ENCODE peak calls at places on chromosomes 1 and 21, in six cellular contexts. P is WTC11, S is left ventricle myocardium inferior, Y is Panc1, R is omental fat pad, D is GM12864. X is an unnamed sample.

GRCh38 chr1:29670752-29671151 is 434.4 kb downstream of the PTPRU start:
- DNase-seq in P (no peak), S (no peak), Y (no peak), R (no peak), D (no peak), X (no peak)

GRCh38 chr1:42937141-42937696 is 21.4 kb downstream of the SLC2A1 start:
- DNase-seq in P (no peak), S (no peak), Y (no peak), R (no peak), D (no peak), X (no peak)

GRCh38 chr1:211939876-211940468 is 95.4 kb downstream of the INTS7 start:
- DNase-seq in P (no peak), S (no peak), Y (no peak), R (no peak), D (peak; percentile 94), X (no peak)

GRCh38 chr1:59730759-59731478 is 83.8 kb upstream of the HOOK1 start:
- DNase-seq in P (no peak), S (peak; percentile 63), Y (peak; percentile 80), R (peak; percentile 62), D (no peak), X (peak; percentile 70)

GRCh38 chr21:32861871-32862270 is 90.3 kb upstream of the PAXBP1 start:
- DNase-seq in P (no peak), S (no peak), Y (no peak), R (no peak), D (no peak), X (peak; percentile 39)

GRCh38 chr1:96370752-96371151 is 350.8 kb upstream of the PTBP2 start:
- DNase-seq in P (no peak), S (no peak), Y (no peak), R (no peak), D (no peak), X (peak; percentile 68)

GRCh38 chr1:75492011-75492410 is 118.9 kb downstream of the SLC44A5 start:
- DNase-seq in P (no peak), S (no peak), Y (no peak), R (no peak), D (no peak), X (no peak)

GRCh38 chr1:240242601-240243144 is 151.0 kb downstream of the FMN2 start:
- DNase-seq in P (no peak), S (no peak), Y (no peak), R (no peak), D (no peak), X (peak; percentile 55)

GRCh38 chr1:117127840-117128239 is 6.3 kb upstream of the TRIM45 start:
- DNase-seq in P (no peak), S (no peak), Y (no peak), R (no peak), D (no peak), X (no peak)

GRCh38 chr1:232667094-232667780 is 37.3 kb upstream of the SIPA1L2 start:
- DNase-seq in P (no peak), S (no peak), Y (no peak), R (no peak), D (no peak), X (no peak)

GRCh38 chr1:168054117-168054516 is 82.6 kb downstream of the GPR161 start:
- DNase-seq in P (no peak), S (no peak), Y (no peak), R (no peak), D (no peak), X (no peak)

GRCh38 chr1:165828103-165828558 is 717 bp downstream of the UCK2 start:
- DNase-seq in P (peak; percentile 40), S (peak; percentile 22), Y (no peak), R (no peak), D (no peak), X (no peak)

GRCh38 chr1:236524892-236525179 is 1.1 kb downstream of the LGALS8 start:
- DNase-seq in P (no peak), S (no peak), Y (no peak), R (no peak), D (no peak), X (no peak)

GRCh38 chr1:95041491-95042165 is 31.1 kb downstream of the ALG14 start:
- DNase-seq in P (no peak), S (peak; percentile 17), Y (peak; percentile 32), R (no peak), D (no peak), X (peak; percentile 66)
- TF ChIP-seq CTCF in P (no peak), S (peak; percentile 92), Y (peak; percentile 70), R (peak; percentile 27), D (peak; percentile 46), X (peak; percentile 79)

GRCh38 chr1:154325583-154326545 is 539 bp downstream of the ATP8B2 start:
- DNase-seq in P (peak; percentile 77), S (peak; percentile 63), Y (no peak), R (peak; percentile 51), D (no peak), X (peak; percentile 77)
- TF ChIP-seq CTCF in P (peak; percentile 26), S (peak; percentile 65), Y (peak; percentile 79), R (no peak), D (peak; percentile 40), X (peak; percentile 78)

GRCh38 chr1:15884477-15884876 is 37.0 kb downstream of the SPEN start:
- DNase-seq in P (no peak), S (no peak), Y (no peak), R (no peak), D (no peak), X (no peak)

GRCh38 chr1:15883326-15883725 is 35.8 kb downstream of the SPEN start:
- DNase-seq in P (no peak), S (no peak), Y (no peak), R (no peak), D (no peak), X (no peak)

GRCh38 chr1:15885701-15886612 is 38.5 kb downstream of the SPEN start:
- DNase-seq in P (peak; percentile 95), S (peak; percentile 98), Y (peak; percentile 55), R (peak; percentile 92), D (no peak), X (peak; percentile 83)

GRCh38 chr1:15885269-15885668 is 37.8 kb downstream of the SPEN start:
- DNase-seq in P (no peak), S (no peak), Y (no peak), R (no peak), D (no peak), X (no peak)

DNA sequence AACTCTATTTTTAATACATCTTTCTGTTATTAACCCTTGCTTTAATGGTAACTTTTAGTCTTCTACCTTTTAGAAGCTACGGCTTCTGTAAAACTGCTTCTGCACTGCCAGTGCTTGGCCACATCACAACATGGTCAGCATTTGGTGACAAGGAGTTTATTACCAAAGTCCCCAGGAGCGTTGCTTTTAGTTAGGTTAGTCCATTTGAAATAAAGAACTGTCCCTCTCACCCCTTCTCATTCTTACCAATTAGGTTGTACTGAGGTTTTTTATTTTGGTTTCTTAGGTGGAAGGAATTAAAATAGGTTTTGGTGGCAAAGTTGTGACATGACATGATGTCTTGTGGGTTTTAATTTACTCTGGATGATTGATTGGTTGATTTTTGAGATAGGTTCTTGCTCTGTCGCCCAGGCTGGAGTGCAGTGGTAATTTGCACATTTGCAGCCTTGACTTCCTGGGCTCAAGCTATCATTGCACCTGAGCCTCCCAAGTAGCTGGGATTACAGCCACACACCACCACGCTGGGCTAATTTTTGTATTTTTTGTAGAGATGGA is 39.2 kb downstream of the SPEN start:
- DNase-seq in P (no peak), S (no peak), Y (no peak), R (no peak), D (no peak), X (no peak)
- TF ChIP-seq CTCF in P (no peak), S (no peak), Y (no peak), R (no peak), D (no peak), X (no peak)

GRCh38 chr1:66331641-66332523 is 202.1 kb upstream of the SGIP1 start:
- DNase-seq in P (peak; percentile 58), S (peak; percentile 70), Y (no peak), R (no peak), D (no peak), X (peak; percentile 67)
- TF ChIP-seq CTCF in P (no peak), S (peak; percentile 51), Y (no peak), R (no peak), D (peak; percentile 25), X (peak; percentile 21)

DNA sequence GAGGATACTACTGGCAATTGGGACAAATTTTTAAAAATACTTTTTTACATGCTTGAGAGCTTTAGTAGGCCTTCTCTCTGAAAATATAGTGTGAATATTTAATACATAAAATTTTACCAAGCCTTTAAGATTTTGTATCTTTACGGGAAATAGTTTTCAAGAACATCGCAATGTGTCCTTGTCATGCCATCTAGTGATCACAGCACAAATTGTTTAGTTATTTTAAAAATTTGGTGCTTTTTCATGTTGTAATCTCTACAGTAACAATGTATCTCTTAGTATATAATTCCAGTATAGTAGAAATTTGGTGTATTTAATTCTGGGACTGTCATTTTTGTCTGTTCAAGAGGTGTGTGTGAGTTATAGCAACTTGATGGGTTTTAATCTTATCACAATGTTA is 6.7 kb downstream of the CDC7 start:
- DNase-seq in P (no peak), S (no peak), Y (no peak), R (no peak), D (no peak), X (no peak)
- TF ChIP-seq CTCF in P (no peak), S (no peak), Y (no peak), R (no peak), D (no peak), X (no peak)

GRCh38 chr1:24386931-24387330 is 26.7 kb downstream of the STPG1 start:
- DNase-seq in P (no peak), S (no peak), Y (no peak), R (no peak), D (no peak), X (no peak)

GRCh38 chr1:24386241-24386640 is 27.3 kb downstream of the STPG1 start:
- DNase-seq in P (no peak), S (no peak), Y (no peak), R (no peak), D (no peak), X (no peak)

GRCh38 chr1:24384251-24385090 is 29.1 kb downstream of the STPG1 start:
- DNase-seq in P (no peak), S (no peak), Y (no peak), R (no peak), D (peak; percentile 62), X (peak; percentile 70)

GRCh38 chr1:24383381-24383940 is 30.1 kb downstream of the STPG1 start:
- DNase-seq in P (no peak), S (no peak), Y (no peak), R (no peak), D (no peak), X (peak; percentile 77)

GRCh38 chr1:24385160-24385939 is 28.2 kb downstream of the STPG1 start:
- DNase-seq in P (peak; percentile 75), S (no peak), Y (no peak), R (no peak), D (no peak), X (no peak)
- TF ChIP-seq CTCF in P (peak; percentile 44), S (no peak), Y (peak; percentile 71), R (no peak), D (peak; percentile 77), X (peak; percentile 31)

DNA sequence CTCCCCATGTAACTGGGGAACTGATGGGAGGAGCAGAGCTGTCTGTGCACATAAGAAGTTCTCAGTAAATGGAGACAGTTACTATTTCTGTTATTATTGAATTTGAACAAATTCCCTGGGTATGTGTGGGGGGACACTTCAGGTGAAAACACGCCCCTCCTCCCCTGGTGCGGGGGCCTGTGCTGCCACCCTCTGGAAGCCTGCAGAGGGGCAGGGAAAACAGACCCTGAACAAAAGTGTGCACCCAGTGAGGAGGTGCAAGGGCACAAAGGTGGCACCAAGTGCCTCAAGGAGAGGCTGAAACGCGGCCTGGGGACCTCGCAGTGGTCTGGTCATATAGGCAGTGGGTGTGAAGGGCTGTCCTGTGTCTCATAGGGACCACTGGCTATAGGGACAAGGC is 18.2 kb upstream of the NADK start:
- DNase-seq in P (no peak), S (no peak), Y (no peak), R (no peak), D (no peak), X (no peak)
- TF ChIP-seq CTCF in P (no peak), S (peak; percentile 30), Y (no peak), R (no peak), D (peak; percentile 29), X (peak; percentile 18)

X was measured in AG09319.